ENCODE peak calls at places on chromosomes 3 and 15, in nine cellular contexts. H is ureter, Y is cardiac septum, K is SJCRH30, V is M059J, W is Daoy, X is amygdala, M is PC-9, J is GM13976. C is an unnamed sample.

GRCh38 chr15:65393091-65393490 is 15.3 kb upstream of the IGDCC3 start:
- DNase-seq in H (no peak), Y (no peak), K (no peak), V (no peak), W (no peak), X (no peak), M (no peak), J (no peak), C (no peak)

GRCh38 chr3:63333815-63334214 is 55.7 kb downstream of the SYNPR start:
- DNase-seq in H (no peak), Y (no peak), K (no peak), V (no peak), W (no peak), X (no peak), M (no peak), J (no peak), C (no peak)

GRCh38 chr3:36696799-36697198 is 67.6 kb downstream of the DCLK3 start:
- DNase-seq in H (no peak), Y (no peak), K (peak; percentile 15), V (no peak), W (no peak), X (no peak), M (no peak), J (no peak), C (no peak)

GRCh38 chr3:122101646-122102045 is 46.5 kb downstream of the CD86 start:
- DNase-seq in H (no peak), Y (no peak), K (no peak), V (peak; percentile 65), W (peak; percentile 43), X (no peak), M (peak; percentile 7), J (peak; percentile 26), C (peak; percentile 40)

GRCh38 chr15:67750371-67750770 is 74.9 kb upstream of the SKOR1 start:
- DNase-seq in H (no peak), Y (no peak), K (no peak), V (no peak), W (no peak), X (no peak), M (no peak), J (no peak), C (no peak)

GRCh38 chr3:115072265-115073008 is 74.7 kb downstream of the ZBTB20 start:
- DNase-seq in H (no peak), Y (no peak), K (no peak), V (peak; percentile 90), W (no peak), X (no peak), M (no peak), J (no peak), C (no peak)

GRCh38 chr3:42640771-42641370 is 12.6 kb upstream of the ZBTB47 start:
- DNase-seq in H (no peak), Y (no peak), K (no peak), V (no peak), W (no peak), X (no peak), M (no peak), J (no peak), C (no peak)

GRCh38 chr3:150503402-150504099 is 42.7 kb downstream of the SERP1 start:
- DNase-seq in H (no peak), Y (no peak), K (no peak), V (no peak), W (no peak), X (no peak), M (no peak), J (no peak), C (no peak)

GRCh38 chr3:23219117-23219516 is 16.0 kb downstream of the UBE2E2 start:
- DNase-seq in H (no peak), Y (no peak), K (no peak), V (no peak), W (peak; percentile 3), X (no peak), M (no peak), J (no peak), C (no peak)

GRCh38 chr3:138513073-138513843 is 78.8 kb downstream of the ESYT3 start:
- DNase-seq in H (no peak), Y (no peak), K (no peak), V (no peak), W (no peak), X (no peak), M (no peak), J (peak; percentile 54), C (peak; percentile 72)

GRCh38 chr3:39210078-39210477 is 17.7 kb upstream of the XIRP1 start:
- DNase-seq in H (no peak), Y (no peak), K (no peak), V (no peak), W (no peak), X (no peak), M (no peak), J (no peak), C (no peak)

GRCh38 chr3:123346726-123347125 is 102.2 kb downstream of the ADCY5 start:
- DNase-seq in H (no peak), Y (peak; percentile 77), K (no peak), V (peak; percentile 18), W (no peak), X (no peak), M (no peak), J (no peak), C (no peak)

GRCh38 chr3:78096488-78097255 is 1056.8 kb downstream of the ROBO2 start:
- DNase-seq in H (no peak), Y (no peak), K (no peak), V (peak; percentile 31), W (no peak), X (no peak), M (no peak), J (no peak), C (no peak)

GRCh38 chr3:71510485-71510884 is 73.0 kb downstream of the FOXP1 start:
- DNase-seq in H (no peak), Y (no peak), K (no peak), V (peak; percentile 47), W (peak; percentile 70), X (no peak), M (no peak), J (no peak), C (no peak)

GRCh38 chr3:72448858-72449257 is 399.4 kb downstream of the SHQ1 start:
- DNase-seq in H (no peak), Y (no peak), K (peak; percentile 6), V (peak; percentile 59), W (peak; percentile 27), X (no peak), M (peak; percentile 2), J (no peak), C (no peak)

GRCh38 chr3:132119531-132119930 is 84.7 kb upstream of the CPNE4 start:
- DNase-seq in H (no peak), Y (no peak), K (no peak), V (no peak), W (no peak), X (no peak), M (no peak), J (no peak), C (no peak)

GRCh38 chr3:111498022-111498421 is 44.0 kb upstream of the CD96 start:
- DNase-seq in H (no peak), Y (no peak), K (no peak), V (no peak), W (no peak), X (no peak), M (no peak), J (no peak), C (no peak)

GRCh38 chr3:181723568-181724431 is 12.1 kb downstream of the SOX2 start:
- DNase-seq in H (no peak), Y (no peak), K (no peak), V (no peak), W (no peak), X (no peak), M (no peak), J (no peak), C (no peak)

GRCh38 chr15:75775296-75776074 is 62.8 kb upstream of the CSPG4 start:
- DNase-seq in H (peak; percentile 37), Y (no peak), K (no peak), V (peak; percentile 21), W (peak; percentile 42), X (no peak), M (no peak), J (no peak), C (no peak)

GRCh38 chr3:83890039-83890762 is 1068.6 kb upstream of the CADM2 start:
- DNase-seq in H (no peak), Y (no peak), K (no peak), V (no peak), W (no peak), X (no peak), M (no peak), J (no peak), C (no peak)

GRCh38 chr3:27615555-27615954 is 106.6 kb downstream of the EOMES start:
- DNase-seq in H (no peak), Y (no peak), K (no peak), V (no peak), W (no peak), X (no peak), M (no peak), J (no peak), C (no peak)

GRCh38 chr3:128289534-128289933 is 136.3 kb downstream of the EEFSEC start:
- DNase-seq in H (no peak), Y (no peak), K (no peak), V (no peak), W (no peak), X (no peak), M (no peak), J (no peak), C (no peak)

GRCh38 chr3:9768376-9768775 is 1.4 kb downstream of the CAMK1 start:
- DNase-seq in H (no peak), Y (no peak), K (no peak), V (no peak), W (no peak), X (no peak), M (no peak), J (no peak), C (no peak)

GRCh38 chr3:52480768-52481715 is 14.1 kb upstream of the STAB1 start:
- DNase-seq in H (no peak), Y (no peak), K (no peak), V (no peak), W (no peak), X (no peak), M (no peak), J (no peak), C (no peak)

GRCh38 chr3:196772102-196772501 is 32.4 kb downstream of the PAK2 start:
- DNase-seq in H (no peak), Y (no peak), K (no peak), V (no peak), W (no peak), X (no peak), M (no peak), J (no peak), C (peak; percentile 37)

GRCh38 chr3:47475029-47475569 is 642 bp downstream of the SCAP start:
- DNase-seq in H (peak; percentile 47), Y (no peak), K (no peak), V (peak; percentile 33), W (no peak), X (no peak), M (no peak), J (no peak), C (no peak)

C was measured in GM20000.